ENCODE peak calls at places on chromosome 4, in nine cellular contexts. S is spleen, M is keratinocyte, L is SK-N-SH, N is kidney, O is left ventricle myocardium inferior, Q is RWPE2, U is OCI-LY7, J is heart left ventricle. C is an unnamed sample.

GRCh38 chr4:27316176-27316575 is 455.5 kb downstream of the STIM2 start:
- DNase-seq in Q (no peak), L (no peak), J (no peak), M (no peak), O (no peak), S (no peak), U (no peak), N (no peak), C (no peak)

GRCh38 chr4:72987741-72988729 is 81.5 kb downstream of the COX18 start:
- DNase-seq in J (no peak), M (no peak), S (no peak), L (no peak), N (no peak), O (no peak), Q (no peak), U (no peak), C (no peak)

GRCh38 chr4:90727938-90728337 is 600.7 kb downstream of the CCSER1 start:
- DNase-seq in J (no peak), L (no peak), Q (peak; percentile 57), M (peak; percentile 35), S (no peak), U (no peak), O (no peak), N (no peak), C (no peak)

GRCh38 chr4:19329631-19330030 is 922.1 kb upstream of the SLIT2 start:
- DNase-seq in S (no peak), U (no peak), Q (no peak), L (no peak), J (no peak), N (no peak), M (no peak), O (no peak), C (no peak)

GRCh38 chr4:13327991-13328390 is 156.1 kb downstream of the RAB28 start:
- DNase-seq in O (no peak), Q (no peak), L (no peak), N (no peak), M (no peak), S (no peak), U (no peak), J (no peak), C (no peak)

GRCh38 chr4:10315638-10316037 is 141.6 kb downstream of the ZNF518B start:
- DNase-seq in S (no peak), U (no peak), Q (no peak), M (no peak), J (no peak), N (no peak), L (no peak), O (no peak), C (no peak)

GRCh38 chr4:74738756-74739155 is 55.6 kb downstream of the BTC start:
- DNase-seq in U (no peak), N (no peak), Q (no peak), S (no peak), L (no peak), J (no peak), O (no peak), M (no peak), C (no peak)

GRCh38 chr4:48635310-48635709 is 144.8 kb downstream of the FRYL start:
- DNase-seq in J (no peak), O (no peak), S (no peak), M (peak; percentile 17), U (no peak), N (no peak), L (no peak), Q (no peak), C (no peak)

GRCh38 chr4:176034936-176035335 is 30.7 kb upstream of the WDR17 start:
- DNase-seq in O (no peak), M (no peak), J (no peak), U (no peak), N (no peak), L (no peak), Q (no peak), S (no peak), C (no peak)

GRCh38 chr4:157957905-157958304 is 214.9 kb downstream of the GASK1B start:
- DNase-seq in S (no peak), J (no peak), L (no peak), U (no peak), Q (no peak), M (no peak), O (no peak), N (no peak), C (no peak)

GRCh38 chr4:6271701-6272465 is 2.2 kb downstream of the WFS1 start:
- DNase-seq in L (no peak), S (peak; percentile 81), O (peak; percentile 71), M (no peak), U (no peak), J (peak; percentile 60), N (peak; percentile 87), Q (no peak), C (no peak)

GRCh38 chr4:74364649-74365491 is at the start of gene EREG:
- DNase-seq in S (peak; percentile 84), Q (peak; percentile 77), O (no peak), N (peak; percentile 78), J (peak; percentile 31), L (peak; percentile 23), M (no peak), U (no peak), C (peak; percentile 13)

GRCh38 chr4:24105183-24106039 is 215.6 kb upstream of the PPARGC1A start:
- DNase-seq in S (no peak), U (no peak), L (no peak), N (no peak), Q (no peak), O (no peak), M (no peak), J (no peak), C (no peak)

GRCh38 chr4:41307633-41308032 is 50.9 kb downstream of the UCHL1 start:
- DNase-seq in N (no peak), J (peak; percentile 27), L (no peak), Q (no peak), U (no peak), S (no peak), O (no peak), M (no peak), C (no peak)

GRCh38 chr4:154073107-154073817 is 284.4 kb upstream of the SFRP2 start:
- DNase-seq in U (no peak), L (no peak), N (no peak), J (no peak), S (no peak), Q (no peak), M (no peak), O (no peak), C (no peak)

GRCh38 chr4:124854968-124855367 is 142.4 kb upstream of the ANKRD50 start:
- DNase-seq in Q (no peak), L (no peak), O (no peak), M (no peak), J (no peak), N (no peak), U (no peak), S (no peak), C (no peak)

GRCh38 chr4:71027611-71028010 is 34.2 kb downstream of the DCK start:
- DNase-seq in U (no peak), L (no peak), S (no peak), N (no peak), O (no peak), M (no peak), J (no peak), Q (no peak), C (no peak)
- H3K36me3 ChIP-seq in U (peaks cover 98% of the 10 kb centered on the region), L (peaks cover 45% of the 10 kb centered on the region), S (peaks cover 99% of the 10 kb centered on the region), N (no peaks in the 10 kb centered on the region), O (peaks cover 22% of the 10 kb centered on the region), M (no peaks in the 10 kb centered on the region), J (no peaks in the 10 kb centered on the region), Q (peaks cover 58% of the 10 kb centered on the region), C (no peaks in the 10 kb centered on the region)

GRCh38 chr4:39898015-39898414 is 79.7 kb downstream of the PDS5A start:
- DNase-seq in U (no peak), S (no peak), M (no peak), L (no peak), O (no peak), N (no peak), Q (no peak), J (no peak), C (no peak)

GRCh38 chr4:39889226-39889625 is 88.5 kb downstream of the PDS5A start:
- DNase-seq in M (no peak), S (no peak), U (no peak), N (no peak), L (no peak), Q (no peak), J (no peak), O (no peak), C (no peak)

GRCh38 chr4:39899291-39899690 is 78.4 kb downstream of the PDS5A start:
- DNase-seq in M (no peak), L (no peak), S (no peak), Q (no peak), J (no peak), O (no peak), N (no peak), U (no peak), C (no peak)

GRCh38 chr4:39892988-39893692 is 84.6 kb downstream of the PDS5A start:
- DNase-seq in Q (no peak), U (no peak), N (no peak), J (no peak), S (no peak), M (no peak), L (no peak), O (no peak), C (no peak)

GRCh38 chr4:39893693-39894072 is 84.0 kb downstream of the PDS5A start:
- DNase-seq in Q (no peak), N (no peak), J (no peak), M (no peak), O (no peak), S (no peak), L (no peak), U (no peak), C (no peak)
- H3K36me3 ChIP-seq in Q (peaks cover 95% of the 10 kb centered on the region), N (peaks cover 4% of the 10 kb centered on the region), J (no peaks in the 10 kb centered on the region), M (peaks cover 20% of the 10 kb centered on the region), O (peaks cover 84% of the 10 kb centered on the region), S (peaks cover 100% of the 10 kb centered on the region), L (peaks cover 50% of the 10 kb centered on the region), U (peaks cover 91% of the 10 kb centered on the region), C (no peaks in the 10 kb centered on the region)

GRCh38 chr4:137076908-137077307 is 455.4 kb downstream of the PCDH18 start:
- DNase-seq in L (no peak), O (no peak), U (no peak), N (no peak), J (no peak), M (no peak), S (peak; percentile 52), Q (peak; percentile 31), C (no peak)

GRCh38 chr4:137070614-137071013 is 461.7 kb downstream of the PCDH18 start:
- DNase-seq in S (peak; percentile 51), O (no peak), L (peak; percentile 2), M (no peak), Q (peak; percentile 23), U (no peak), N (no peak), J (no peak), C (no peak)

GRCh38 chr4:137075586-137075985 is 456.7 kb downstream of the PCDH18 start:
- DNase-seq in M (no peak), Q (no peak), O (no peak), N (no peak), S (no peak), U (no peak), J (no peak), L (no peak), C (no peak)
- H3K36me3 ChIP-seq in M (no peaks in the 10 kb centered on the region), Q (no peaks in the 10 kb centered on the region), O (no peaks in the 10 kb centered on the region), N (no peaks in the 10 kb centered on the region), S (no peaks in the 10 kb centered on the region), U (no peaks in the 10 kb centered on the region), J (no peaks in the 10 kb centered on the region), L (no peaks in the 10 kb centered on the region), C (peaks cover 1% of the 10 kb centered on the region)

DNA sequence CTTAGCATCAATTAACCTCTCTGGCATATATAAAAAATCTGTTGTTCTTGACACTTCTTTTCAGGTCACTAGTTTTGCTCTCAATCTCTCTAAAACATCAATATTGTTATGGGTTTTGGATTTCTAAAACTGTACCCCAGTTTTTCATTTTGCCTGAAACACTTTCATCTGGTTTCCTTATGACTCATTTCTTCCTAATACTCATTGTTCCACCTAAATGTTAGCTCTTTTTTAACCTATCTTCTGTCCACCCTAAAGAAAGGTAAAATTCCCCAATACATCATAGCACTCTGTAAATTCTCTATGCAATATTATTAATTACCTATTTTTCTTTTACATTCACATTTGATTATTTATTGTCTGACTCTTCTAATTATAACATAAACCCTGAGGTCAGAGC is 575.5 kb upstream of the NDST4 start:
- DNase-seq in S (no peak), N (no peak), O (no peak), L (no peak), J (no peak), M (no peak), Q (no peak), U (no peak), C (no peak)
- H3K36me3 ChIP-seq in S (no peaks in the 10 kb centered on the region), N (no peaks in the 10 kb centered on the region), O (no peaks in the 10 kb centered on the region), L (no peaks in the 10 kb centered on the region), J (no peaks in the 10 kb centered on the region), M (no peaks in the 10 kb centered on the region), Q (no peaks in the 10 kb centered on the region), U (no peaks in the 10 kb centered on the region), C (no peaks in the 10 kb centered on the region)

C was measured in uterus.